ENCODE peak calls at places on chromosome 3, in nine cellular contexts. A is OCI-LY7, P is A549, N is mammary epithelial cell, B is lower lobe of right lung, F is BJ, G is kidney, E is cardiac fibroblast, C is sigmoid colon. I is an unnamed sample.

GRCh38 chr3:26712211-26713026 is 89.8 kb downstream of the LRRC3B start:
- DNase-seq in A (peak), P (peak), N (peak), B (no peak), F (no peak), G (no peak), E (peak), C (no peak), I (no peak)

GRCh38 chr3:180408654-180409053 is 193.3 kb upstream of the TTC14 start:
- DNase-seq in A (no peak), P (no peak), N (peak), B (no peak), F (no peak), G (no peak), E (peak), C (no peak), I (no peak)

GRCh38 chr3:64209866-64210609 is 15.2 kb downstream of the PRICKLE2 start:
- DNase-seq in A (no peak), P (no peak), N (peak), B (peak), F (no peak), G (peak), E (peak), C (peak), I (no peak)

GRCh38 chr3:139586420-139587017 is 47.0 kb upstream of the RBP1 start:
- DNase-seq in A (no peak), P (no peak), N (no peak), B (no peak), F (no peak), G (no peak), E (no peak), C (no peak), I (no peak)

GRCh38 chr3:138578961-138579574 is 15.0 kb downstream of the CEP70 start:
- DNase-seq in A (peak), P (no peak), N (no peak), B (no peak), F (no peak), G (no peak), E (no peak), C (no peak), I (no peak)

GRCh38 chr3:141370065-141370533 is 1.8 kb downstream of the ZBTB38 start:
- DNase-seq in A (peak), P (peak), N (peak), B (no peak), F (no peak), G (no peak), E (peak), C (peak), I (no peak)

GRCh38 chr3:175585898-175586297 is 726.8 kb downstream of the NAALADL2 start:
- DNase-seq in A (no peak), P (no peak), N (peak), B (no peak), F (peak), G (no peak), E (peak), C (no peak), I (no peak)

GRCh38 chr3:160447544-160447943 is 2.0 kb downstream of the TRIM59 start:
- DNase-seq in A (no peak), P (no peak), N (peak), B (no peak), F (no peak), G (no peak), E (peak), C (no peak), I (no peak)

GRCh38 chr3:14768881-14769280 is 49.9 kb upstream of the FGD5 start:
- DNase-seq in A (no peak), P (no peak), N (no peak), B (no peak), F (no peak), G (no peak), E (no peak), C (no peak), I (no peak)

GRCh38 chr3:78077178-78077577 is 1037.3 kb downstream of the ROBO2 start:
- DNase-seq in A (no peak), P (no peak), N (no peak), B (no peak), F (no peak), G (no peak), E (no peak), C (no peak), I (no peak)

GRCh38 chr3:9076985-9077384 is 113.7 kb upstream of the RAD18 start:
- DNase-seq in A (no peak), P (no peak), N (no peak), B (no peak), F (no peak), G (no peak), E (no peak), C (peak), I (no peak)

GRCh38 chr3:5122741-5123706 is 932 bp downstream of the ARL8B start:
- DNase-seq in A (peak), P (peak), N (peak), B (peak), F (no peak), G (no peak), E (peak), C (peak), I (no peak)

GRCh38 chr3:156519758-156520162 is 35.2 kb downstream of the SSR3 start:
- DNase-seq in A (no peak), P (no peak), N (peak), B (no peak), F (no peak), G (no peak), E (no peak), C (no peak), I (no peak)

GRCh38 chr3:137709011-137709601 is 55.0 kb upstream of the SOX14 start:
- DNase-seq in A (peak), P (peak), N (peak), B (no peak), F (no peak), G (no peak), E (peak), C (no peak), I (no peak)

GRCh38 chr3:14925729-14926591 is 21.4 kb upstream of the NR2C2 start:
- DNase-seq in A (peak), P (peak), N (peak), B (no peak), F (no peak), G (no peak), E (peak), C (no peak), I (no peak)

GRCh38 chr3:30471076-30471475 is 135.3 kb upstream of the TGFBR2 start:
- DNase-seq in A (no peak), P (no peak), N (no peak), B (no peak), F (no peak), G (no peak), E (peak), C (no peak), I (no peak)

GRCh38 chr3:126711361-126711760 is 7.3 kb downstream of the CHCHD6 start:
- DNase-seq in A (no peak), P (no peak), N (peak), B (no peak), F (no peak), G (no peak), E (peak), C (no peak), I (no peak)
- TF ChIP-seq CTCF in A (no peak), P (no peak), N (no peak), B (no peak), F (no peak), G (no peak), E (no peak), C (no peak), I (no peak)

GRCh38 chr3:104992618-104993017 is 374.1 kb upstream of the ALCAM start:
- DNase-seq in A (no peak), P (no peak), N (no peak), B (no peak), F (no peak), G (no peak), E (no peak), C (no peak), I (no peak)

GRCh38 chr3:104989878-104990277 is 376.8 kb upstream of the ALCAM start:
- DNase-seq in A (no peak), P (no peak), N (no peak), B (no peak), F (no peak), G (no peak), E (peak), C (no peak), I (no peak)

GRCh38 chr3:104990758-104991157 is 376.0 kb upstream of the ALCAM start:
- DNase-seq in A (no peak), P (no peak), N (no peak), B (no peak), F (no peak), G (no peak), E (peak), C (no peak), I (no peak)

GRCh38 chr3:104988491-104988890 is 378.2 kb upstream of the ALCAM start:
- DNase-seq in A (no peak), P (no peak), N (no peak), B (no peak), F (no peak), G (no peak), E (peak), C (no peak), I (no peak)

DNA sequence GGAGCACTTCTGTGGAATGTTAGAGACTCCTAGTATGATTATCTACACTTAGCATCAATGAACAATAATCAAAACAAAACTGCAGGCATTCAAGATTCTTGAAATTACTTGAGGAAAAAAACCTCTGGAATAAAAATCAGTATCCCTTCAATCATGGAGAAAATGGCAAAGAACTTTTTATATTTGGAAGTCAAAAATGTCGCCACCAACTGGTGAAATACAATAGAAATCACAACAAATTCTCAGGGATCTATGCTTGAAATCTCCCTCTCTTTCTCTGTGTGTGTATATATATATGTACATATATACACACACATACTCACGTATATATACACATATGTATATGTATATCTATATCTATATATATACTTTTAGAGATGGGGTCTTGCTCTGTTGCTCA is 378.9 kb upstream of the ALCAM start:
- DNase-seq in A (peak), P (no peak), N (no peak), B (no peak), F (no peak), G (no peak), E (peak), C (no peak), I (no peak)
- TF ChIP-seq CTCF in A (peak), P (no peak), N (peak), B (no peak), F (no peak), G (no peak), E (no peak), C (no peak), I (peak)

DNA sequence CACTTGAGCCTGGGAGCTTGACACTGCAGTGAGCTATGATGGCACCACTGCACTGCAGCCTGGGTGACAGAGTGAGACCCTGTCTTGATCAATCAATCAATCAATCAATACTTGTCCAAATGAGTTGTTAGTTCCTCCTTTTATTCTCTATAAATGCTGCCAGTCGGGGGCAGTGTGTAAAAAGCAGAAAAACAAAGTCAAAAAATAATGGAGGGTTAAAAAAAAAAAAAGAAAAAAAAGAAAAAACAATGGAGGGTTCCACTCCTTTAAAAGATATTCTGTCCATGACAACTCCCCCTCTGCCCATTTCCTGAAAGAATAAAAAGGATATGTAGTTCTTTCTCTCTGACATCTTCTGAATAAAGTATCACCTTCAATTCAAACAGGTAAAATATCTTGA is 1068.6 kb downstream of the FHIT start:
- DNase-seq in A (no peak), P (no peak), N (no peak), B (no peak), F (no peak), G (no peak), E (no peak), C (no peak), I (no peak)
- TF ChIP-seq CTCF in A (peak), P (no peak), N (no peak), B (no peak), F (no peak), G (no peak), E (no peak), C (no peak), I (peak)

GRCh38 chr3:184134746-184135148 is 411 bp upstream of the EIF2B5 start:
- DNase-seq in A (no peak), P (no peak), N (no peak), B (no peak), F (no peak), G (no peak), E (no peak), C (no peak), I (no peak)

GRCh38 chr3:184133840-184134745 is 1.1 kb upstream of the EIF2B5 start:
- DNase-seq in A (peak), P (peak), N (peak), B (peak), F (no peak), G (peak), E (peak), C (peak), I (peak)

GRCh38 chr3:184135911-184136260 is 728 bp downstream of the EIF2B5 start:
- DNase-seq in A (no peak), P (no peak), N (no peak), B (no peak), F (no peak), G (no peak), E (no peak), C (no peak), I (no peak)

GRCh38 chr3:184132947-184133346 is 2.2 kb upstream of the EIF2B5 start:
- DNase-seq in A (no peak), P (no peak), N (no peak), B (no peak), F (no peak), G (no peak), E (no peak), C (no peak), I (no peak)

GRCh38 chr3:184135149-184135910 is at the start of gene EIF2B5:
- DNase-seq in A (peak), P (peak), N (peak), B (peak), F (peak), G (peak), E (peak), C (peak), I (peak)
- TF ChIP-seq CTCF in A (peak), P (no peak), N (no peak), B (peak), F (peak), G (peak), E (peak), C (peak), I (peak)

GRCh38 chr3:179098388-179099077 is 26.9 kb upstream of the ZMAT3 start:
- DNase-seq in A (no peak), P (no peak), N (peak), B (no peak), F (no peak), G (no peak), E (peak), C (no peak), I (no peak)
- TF ChIP-seq CTCF in A (no peak), P (no peak), N (no peak), B (no peak), F (peak), G (no peak), E (peak), C (peak), I (peak)

I was measured in chondrocyte.